ENCODE peak calls at places on chromosomes 16 and 17, in four cellular contexts. J is dorsolateral prefrontal cortex, I is kidney, M is BJ. O is an unnamed sample.
A peak's percentile ranks its signal among the peaks of the same experiment; 100 is the strongest.

GRCh38 chr17:78883090-78883532 is 19.9 kb downstream of the CEP295NL start:
- DNase-seq in J (no peak), I (peak; percentile 94), M (peak; percentile 86), O (no peak)

GRCh38 chr17:43791589-43791988 is 11.4 kb downstream of the CFAP97D1 start:
- DNase-seq in J (no peak), I (no peak), M (no peak), O (no peak)

GRCh38 chr16:70407811-70408274 is 31.1 kb downstream of the ST3GAL2 start:
- DNase-seq in J (no peak), I (no peak), M (no peak), O (no peak)

GRCh38 chr16:53913082-53913870 is 209.3 kb downstream of the FTO start:
- DNase-seq in J (no peak), I (no peak), M (peak; percentile 32), O (no peak)

GRCh38 chr16:77190190-77190477 is 856 bp upstream of the MON1B start:
- DNase-seq in J (no peak), I (no peak), M (no peak), O (no peak)

GRCh38 chr17:29027521-29027920 is 15.4 kb upstream of the PIPOX start:
- DNase-seq in J (no peak), I (no peak), M (no peak), O (no peak)

GRCh38 chr17:75457047-75457654 is 716 bp downstream of the TMEM94 start:
- DNase-seq in J (peak; percentile 33), I (peak; percentile 81), M (no peak), O (no peak)

GRCh38 chr17:79892457-79893236 is 53.4 kb upstream of the CBX4 start:
- DNase-seq in J (no peak), I (no peak), M (no peak), O (no peak)

GRCh38 chr17:35666967-35667552 is 64.4 kb upstream of the RASL10B start:
- DNase-seq in J (no peak), I (no peak), M (no peak), O (no peak)

GRCh38 chr16:67915831-67916723 is 15.6 kb downstream of the CTRL start:
- DNase-seq in J (no peak), I (no peak), M (no peak), O (no peak)

GRCh38 chr16:56983211-56983751 is 6.1 kb upstream of the NLRC5 start:
- DNase-seq in J (no peak), I (peak; percentile 64), M (no peak), O (no peak)

GRCh38 chr16:12575288-12575687 is 228.4 kb downstream of the CPPED1 start:
- DNase-seq in J (no peak), I (no peak), M (no peak), O (no peak)

GRCh38 chr17:72802726-72803125 is 289.8 kb downstream of the SLC39A11 start:
- DNase-seq in J (no peak), I (no peak), M (no peak), O (no peak)

GRCh38 chr17:74759243-74759801 is 10.9 kb downstream of the NHERF1 start:
- DNase-seq in J (no peak), I (peak; percentile 76), M (no peak), O (no peak)

GRCh38 chr17:81309140-81309858 is 14.2 kb upstream of the SLC38A10 start:
- DNase-seq in J (peak; percentile 45), I (peak; percentile 95), M (no peak), O (no peak)

GRCh38 chr16:12618515-12618914 is 185.2 kb downstream of the CPPED1 start:
- DNase-seq in J (no peak), I (peak; percentile 83), M (no peak), O (no peak)

GRCh38 chr17:65020284-65020683 is 36.3 kb downstream of the GNA13 start:
- DNase-seq in J (no peak), I (no peak), M (peak; percentile 81), O (no peak)

GRCh38 chr16:13139661-13140241 is 238.4 kb downstream of the SHISA9 start:
- DNase-seq in J (no peak), I (no peak), M (no peak), O (no peak)

GRCh38 chr16:85303354-85303883 is 191.1 kb upstream of the CIBAR2 start:
- DNase-seq in J (peak; percentile 53), I (no peak), M (no peak), O (peak; percentile 62)

DNA sequence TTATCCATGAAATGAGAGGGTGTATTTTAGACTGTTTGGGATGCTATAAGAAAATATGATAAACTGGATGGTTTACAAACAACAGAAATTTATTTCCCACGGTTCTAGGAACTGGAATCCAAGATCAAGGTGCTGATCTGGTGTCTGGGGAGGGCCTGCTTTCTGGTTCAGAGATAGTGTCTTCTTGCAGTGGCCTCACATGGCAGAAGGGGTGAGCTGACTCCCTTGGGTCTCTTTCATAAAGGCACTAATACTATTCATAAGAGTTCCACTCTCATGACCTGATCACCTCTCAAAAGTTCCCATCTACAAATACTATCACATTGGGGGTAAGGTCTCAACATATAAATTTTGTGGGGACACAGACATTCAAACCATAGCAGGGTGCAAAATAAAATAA is 7.9 kb upstream of the AMZ2 start:
- DNase-seq in J (no peak), I (no peak), M (no peak), O (no peak)
- TF ChIP-seq CTCF in J (no peak), I (no peak), M (no peak), O (no peak)

DNA sequence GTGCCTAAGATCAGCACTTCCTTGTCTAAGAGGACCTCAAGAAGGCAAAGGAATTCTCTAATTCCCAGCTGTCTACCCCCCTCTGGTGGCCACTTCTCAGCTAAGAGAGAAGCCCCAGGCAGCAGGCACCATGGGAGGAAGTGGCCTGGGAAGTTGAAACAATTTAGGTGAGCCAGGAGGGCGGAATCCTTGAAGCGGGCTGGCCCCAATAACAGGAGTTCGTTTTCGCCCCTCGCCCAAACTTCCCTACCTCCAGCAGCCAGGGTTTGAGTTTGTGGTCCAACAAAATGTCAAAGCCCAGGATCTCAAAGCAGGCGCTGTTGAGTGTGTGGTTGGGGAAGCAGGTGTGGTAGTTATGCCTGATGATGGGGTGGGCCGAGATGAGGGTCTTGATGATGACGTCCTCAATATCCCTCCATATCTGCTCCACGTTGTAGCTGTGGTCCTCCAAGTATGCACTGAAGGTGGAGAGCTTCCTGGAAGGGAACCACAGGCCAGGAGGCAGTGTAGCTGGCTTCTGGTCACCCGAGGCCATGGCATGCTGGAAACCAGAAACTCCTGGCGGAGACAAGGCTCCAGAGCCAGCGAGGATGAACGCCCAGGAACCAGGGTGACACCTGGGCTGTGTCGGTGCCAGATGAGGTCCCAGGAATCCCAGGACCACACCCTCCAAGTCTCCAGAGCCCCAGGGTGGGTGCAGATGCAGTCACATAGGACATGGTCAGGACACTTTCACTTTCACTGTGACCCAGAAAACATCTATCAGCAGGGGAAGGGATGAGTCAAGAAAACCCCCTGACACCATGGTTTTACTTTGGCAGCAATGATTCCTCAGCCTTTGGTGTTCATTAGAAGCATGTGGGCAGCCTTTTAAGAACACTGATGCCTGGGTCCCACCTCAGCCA is 25.6 kb downstream of the TTLL6 start:
- DNase-seq in J (no peak), I (no peak), M (peak; percentile 35), O (peak; percentile 51)
- TF ChIP-seq CTCF in J (peak; percentile 60), I (peak; percentile 78), M (peak; percentile 89), O (peak; percentile 82)

GRCh38 chr17:13909901-13910519 is 159.3 kb upstream of the COX10 start:
- DNase-seq in J (no peak), I (no peak), M (no peak), O (no peak)
- TF ChIP-seq CTCF in J (no peak), I (no peak), M (no peak), O (no peak)

DNA sequence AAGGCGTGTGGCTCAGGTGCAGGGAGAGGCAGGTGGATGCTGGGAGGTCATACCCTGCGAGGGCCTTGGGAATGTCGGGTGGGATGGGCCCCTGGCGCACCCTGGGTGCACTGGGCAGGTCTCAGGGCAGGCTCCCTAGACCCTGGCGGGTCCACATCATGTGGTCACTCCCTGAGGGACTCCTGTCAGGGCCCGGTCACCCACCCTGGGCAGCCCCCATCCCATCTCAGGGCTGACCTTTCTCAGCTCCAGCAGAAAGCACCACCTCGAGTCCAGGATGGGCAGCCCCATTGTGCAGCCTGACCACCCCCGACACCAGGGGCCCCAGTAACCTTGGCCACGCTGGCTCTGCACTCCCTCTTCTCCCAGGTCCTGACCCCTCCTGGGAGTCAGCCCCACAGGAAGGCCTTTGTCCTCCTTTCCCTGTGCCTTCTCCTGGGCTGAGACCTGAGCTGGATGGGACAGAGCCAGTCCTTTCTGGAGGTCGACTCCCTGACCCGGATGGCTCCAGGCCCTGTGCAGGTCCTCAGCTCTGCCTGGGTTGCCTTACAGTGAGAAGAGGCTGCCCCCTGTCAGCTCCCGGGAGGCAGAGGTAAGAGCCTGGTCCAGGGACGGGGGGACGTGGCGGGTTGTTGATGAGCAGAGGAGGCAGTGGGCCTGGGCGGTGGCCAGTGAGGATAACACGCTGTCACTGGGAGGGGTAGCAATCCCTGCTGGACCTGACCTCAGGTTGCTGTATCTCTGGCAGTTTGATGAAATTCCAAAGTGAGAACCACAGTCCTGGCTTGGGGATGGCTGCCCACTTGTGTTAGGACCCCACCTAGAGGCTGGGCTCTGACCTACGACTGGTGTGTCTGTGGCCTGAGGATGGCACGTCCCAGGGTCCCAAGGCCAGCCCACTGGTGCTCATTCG is 77.9 kb downstream of the GOSR1 start:
- DNase-seq in J (no peak), I (peak; percentile 33), M (no peak), O (no peak)
- TF ChIP-seq CTCF in J (peak; percentile 10), I (peak; percentile 8), M (peak; percentile 47), O (no peak)

GRCh38 chr17:3692346-3692745 is 3.6 kb downstream of the P2RX5 start:
- DNase-seq in J (no peak), I (no peak), M (no peak), O (no peak)
- TF ChIP-seq CTCF in J (no peak), I (no peak), M (no peak), O (no peak)

GRCh38 chr17:69058165-69058564 is 2.6 kb downstream of the ABCA9 start:
- DNase-seq in J (no peak), I (no peak), M (no peak), O (no peak)
- TF ChIP-seq CTCF in J (no peak), I (peak; percentile 11), M (no peak), O (no peak)

DNA sequence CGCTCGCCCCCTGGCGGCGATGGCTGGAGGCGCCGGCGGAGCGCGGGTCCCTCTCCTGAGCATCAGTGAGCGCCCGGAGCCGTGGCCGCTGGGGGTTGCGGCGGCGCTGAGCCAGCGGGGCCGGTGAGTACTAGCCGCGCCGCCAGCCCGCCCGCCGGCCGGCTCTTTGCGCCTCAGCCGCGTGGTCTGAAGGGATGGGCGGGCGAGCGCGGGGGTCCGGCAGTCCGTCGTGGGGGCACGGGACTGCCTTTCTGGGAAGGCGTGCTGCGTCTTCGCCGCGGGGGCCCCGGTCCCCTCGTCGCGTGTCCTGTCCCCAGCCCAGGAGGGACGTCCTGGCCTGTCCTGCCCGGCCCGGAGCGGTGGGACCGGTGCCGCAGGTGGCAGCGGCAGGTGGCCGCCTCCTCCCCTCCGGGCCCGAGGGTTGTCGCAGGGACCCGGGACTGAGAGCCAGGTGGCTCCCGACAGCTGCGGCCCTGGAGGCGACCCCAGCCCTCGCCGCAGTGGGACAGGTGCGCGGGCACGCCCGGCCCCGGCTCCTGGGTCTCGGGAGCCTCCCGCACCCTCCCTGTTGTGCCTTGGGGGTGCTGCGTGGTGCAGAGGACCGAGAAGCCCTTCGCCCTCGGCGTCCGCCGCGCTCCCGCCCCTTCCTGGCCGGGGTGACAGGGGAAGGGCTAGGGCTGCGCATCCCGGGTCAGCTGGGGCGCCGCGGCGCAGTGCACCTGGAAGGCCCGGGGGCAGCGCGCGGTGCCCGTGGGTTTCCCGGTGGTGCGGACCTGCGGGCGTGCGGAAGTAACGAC is at the start of gene SPECC1:
- DNase-seq in J (no peak), I (peak; percentile 86), M (no peak), O (peak; percentile 91)
- TF ChIP-seq CTCF in J (peak; percentile 99), I (peak; percentile 93), M (no peak), O (peak; percentile 98)

GRCh38 chr17:36727577-36727976 is 126.2 kb downstream of the MRM1 start:
- DNase-seq in J (no peak), I (no peak), M (no peak), O (no peak)
- TF ChIP-seq CTCF in J (no peak), I (no peak), M (no peak), O (no peak)